ENCODE peak calls at places on chromosomes 2 and 18, in four cellular contexts. M is pancreas, N is cardiac muscle cell, R is WERI-Rb-1. O is an unnamed sample.

GRCh38 chr2:239193426-239193825 is 207.4 kb downstream of the HDAC4 start:
- DNase-seq in M (peak; percentile 46), N (no peak), R (no peak), O (peak; percentile 21)

GRCh38 chr2:46441838-46442712 is 37.3 kb upstream of the TMEM247 start:
- DNase-seq in M (no peak), N (no peak), R (no peak), O (no peak)

GRCh38 chr2:181977661-181978350 is 7.8 kb upstream of the PPP1R1C start:
- DNase-seq in M (no peak), N (no peak), R (no peak), O (no peak)

GRCh38 chr2:96325884-96326255 is 753 bp downstream of the ITPRIPL1 start:
- DNase-seq in M (no peak), N (no peak), R (no peak), O (no peak)

GRCh38 chr2:174597347-174598047 is at the start of gene WIPF1:
- DNase-seq in M (no peak), N (no peak), R (no peak), O (no peak)

GRCh38 chr2:33242845-33243244 is 233.6 kb upstream of the RASGRP3 start:
- DNase-seq in M (no peak), N (no peak), R (no peak), O (no peak)

GRCh38 chr2:207670887-207671286 is 40.6 kb upstream of the CCNYL1 start:
- DNase-seq in M (no peak), N (no peak), R (no peak), O (no peak)

GRCh38 chr2:33589444-33589843 is 9.7 kb downstream of the FAM98A start:
- DNase-seq in M (no peak), N (no peak), R (no peak), O (no peak)

GRCh38 chr18:48674198-48674721 is 135.4 kb downstream of the CTIF start:
- DNase-seq in M (no peak), N (no peak), R (no peak), O (peak; percentile 12)

GRCh38 chr2:46508312-46508711 is 28.9 kb downstream of the TMEM247 start:
- DNase-seq in M (no peak), N (no peak), R (no peak), O (no peak)

GRCh38 chr2:66966631-66967030 is 430.5 kb upstream of the ETAA1 start:
- DNase-seq in M (no peak), N (no peak), R (no peak), O (no peak)

GRCh38 chr2:236335696-236336574 is 71.7 kb upstream of the ASB18 start:
- DNase-seq in M (no peak), N (no peak), R (no peak), O (no peak)

GRCh38 chr2:179268277-179268935 is 3.8 kb upstream of the SESTD1 start:
- DNase-seq in M (no peak), N (no peak), R (no peak), O (no peak)

GRCh38 chr18:43601432-43601831 is 324.1 kb upstream of the SYT4 start:
- DNase-seq in M (no peak), N (no peak), R (no peak), O (no peak)

GRCh38 chr2:48118895-48119294 is 212.6 kb upstream of the FBXO11 start:
- DNase-seq in M (no peak), N (no peak), R (no peak), O (no peak)

GRCh38 chr2:177242136-177242987 is 22.2 kb downstream of the NFE2L2 start:
- DNase-seq in M (no peak), N (no peak), R (no peak), O (no peak)

GRCh38 chr2:186347472-186347871 is 138.6 kb upstream of the ZC3H15 start:
- DNase-seq in M (no peak), N (no peak), R (no peak), O (no peak)

GRCh38 chr18:11071300-11071699 is 78.1 kb downstream of the PIEZO2 start:
- DNase-seq in M (no peak), N (no peak), R (no peak), O (no peak)

GRCh38 chr2:84629550-84629949 is 113.3 kb downstream of the DNAH6 start:
- DNase-seq in M (no peak), N (no peak), R (no peak), O (no peak)

GRCh38 chr2:227728035-227728434 is at the start of gene SCYGR7:
- DNase-seq in M (no peak), N (no peak), R (no peak), O (no peak)

GRCh38 chr2:173048901-173049661 is 26.6 kb upstream of the MAP3K20 start:
- DNase-seq in M (no peak), N (no peak), R (peak; percentile 56), O (peak; percentile 94)

GRCh38 chr18:62637807-62638687 is 77.3 kb upstream of the PHLPP1 start:
- DNase-seq in M (peak; percentile 63), N (peak; percentile 16), R (peak; percentile 55), O (no peak)

GRCh38 chr18:10715791-10716190 is 190.0 kb downstream of the NAPG start:
- DNase-seq in M (no peak), N (no peak), R (no peak), O (no peak)

GRCh38 chr18:35956226-35956625 is 16.3 kb upstream of the RMP24 start:
- DNase-seq in M (no peak), N (no peak), R (no peak), O (no peak)

GRCh38 chr18:42545825-42546224 is 569.7 kb downstream of the RIT2 start:
- DNase-seq in M (no peak), N (no peak), R (no peak), O (no peak)

GRCh38 chr18:28736223-28736622 is 559.3 kb upstream of the CDH2 start:
- DNase-seq in M (no peak), N (no peak), R (no peak), O (no peak)

GRCh38 chr2:206693399-206694137 is 24.6 kb downstream of the DYTN start:
- DNase-seq in M (no peak), N (peak; percentile 77), R (peak; percentile 20), O (peak; percentile 21)

GRCh38 chr18:55856191-55856590 is 268.2 kb upstream of the TCF4 start:
- DNase-seq in M (no peak), N (no peak), R (no peak), O (no peak)

GRCh38 chr18:11497585-11497984 is 111.8 kb upstream of the SLC35G4 start:
- DNase-seq in M (no peak), N (no peak), R (no peak), O (no peak)

DNA sequence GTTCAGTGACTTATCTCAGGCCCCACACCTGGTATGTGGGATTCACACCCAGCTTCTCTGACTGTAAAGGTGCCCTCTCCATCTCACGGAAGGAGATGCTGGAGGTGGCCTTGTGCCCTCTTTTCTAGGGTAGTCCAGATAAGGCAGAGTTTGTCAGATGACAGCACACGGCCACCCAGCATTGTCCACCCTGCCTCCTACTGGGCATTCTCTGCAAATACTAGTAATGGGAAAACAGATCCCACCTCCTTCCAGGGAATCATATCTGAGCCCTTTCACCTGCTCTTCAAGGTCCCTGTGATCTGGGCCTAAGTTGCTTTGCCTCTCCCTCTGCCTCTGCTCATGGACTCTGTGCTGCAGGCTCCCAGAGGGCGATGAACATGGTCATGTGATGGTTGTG is 214.7 kb downstream of the CLIP4 start:
- DNase-seq in M (no peak), N (no peak), R (no peak), O (no peak)
- TF ChIP-seq CTCF in M (no peak), N (peak; percentile 20), R (peak; percentile 59), O (no peak)

GRCh38 chr2:167478196-167478595 is 589.9 kb downstream of the XIRP2 start:
- DNase-seq in M (no peak), N (no peak), R (no peak), O (no peak)
- H3K27ac ChIP-seq in M (no peak overlapping the region), N (no peak overlapping the region), R (no peak overlapping the region), O (no peak overlapping the region)

GRCh38 chr2:44789971-44790721 is 151.4 kb upstream of the SIX3 start:
- DNase-seq in M (no peak), N (no peak), R (peak; percentile 93), O (no peak)
- TF ChIP-seq CTCF in M (no peak), N (no peak), R (peak; percentile 10), O (no peak)

DNA sequence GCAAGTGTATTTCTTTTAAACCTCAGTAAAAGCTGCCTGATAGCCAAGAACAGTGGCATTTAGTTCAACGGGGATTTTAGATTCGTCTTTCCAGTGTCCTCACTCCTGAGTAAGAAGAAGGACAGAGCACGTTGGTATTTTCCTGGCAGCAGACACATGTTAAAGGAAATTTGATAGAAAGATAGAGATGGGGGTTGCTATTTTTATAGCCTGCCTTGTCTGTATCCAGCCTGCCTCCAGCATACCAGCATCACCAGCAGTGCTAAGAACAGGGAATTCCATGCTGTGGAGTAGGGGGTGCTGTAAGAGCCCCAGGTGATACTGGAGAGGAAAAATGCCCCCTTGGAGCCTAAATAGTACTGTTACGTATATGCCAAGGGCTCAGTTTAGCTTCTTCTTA is 1.1 kb upstream of the SMYD1 start:
- DNase-seq in M (no peak), N (peak; percentile 63), R (no peak), O (no peak)
- H3K27ac ChIP-seq in M (no peak overlapping the region), N (peak overlapping the region; percentile 99), R (no peak overlapping the region), O (no peak overlapping the region)

DNA sequence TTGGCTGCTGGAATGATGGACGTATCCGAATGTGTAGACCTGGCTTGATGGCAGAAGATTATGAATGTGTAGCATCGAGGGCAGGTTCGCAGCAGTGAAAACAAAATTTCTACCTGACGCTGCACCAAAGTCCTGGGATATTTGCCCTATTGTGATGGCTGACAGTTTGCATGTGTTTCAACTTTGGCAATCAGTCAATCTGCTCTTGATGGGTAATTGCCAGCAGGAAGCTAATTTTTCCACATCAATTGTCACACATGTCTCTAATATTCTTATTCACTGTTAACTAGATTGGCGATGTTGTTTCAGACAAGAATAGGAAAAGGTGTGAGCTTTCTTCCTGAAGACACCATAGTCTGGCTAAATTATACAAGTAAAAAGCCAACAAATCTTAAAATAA is 821.3 kb downstream of the LRRTM4 start:
- DNase-seq in M (no peak), N (no peak), R (no peak), O (no peak)
- TF ChIP-seq CTCF in M (no peak), N (no peak), R (no peak), O (no peak)